ENCODE peak calls at places on chromosomes 7 and 10, in ten cellular contexts. Q, K, U, I, B, X, H, F, W and N are unnamed samples.

GRCh38 chr7:157497744-157498541 is 161.1 kb downstream of the DNAJB6 start:
- DNase-seq in F (no peak), U (no peak), B (no peak), X (no peak), W (no peak), I (no peak), K (no peak), Q (no peak), H (no peak), N (no peak)

GRCh38 chr10:71888623-71889387 is 37.8 kb upstream of the PSAP start:
- DNase-seq in F (peak), I (peak), W (peak), H (peak), U (peak), B (peak), Q (peak), K (peak), X (peak), N (peak)

GRCh38 chr7:120996333-120996982 is 7.9 kb downstream of the CPED1 start:
- DNase-seq in K (no peak), U (peak), X (no peak), Q (peak), W (peak), I (no peak), F (peak), B (no peak), H (peak), N (no peak)

GRCh38 chr10:74755273-74755672 is 71.1 kb upstream of the KAT6B start:
- DNase-seq in U (no peak), I (no peak), K (no peak), B (no peak), Q (no peak), H (no peak), X (no peak), F (no peak), W (no peak), N (no peak)

GRCh38 chr10:5216801-5217200 is 20.2 kb downstream of the AKR1C4 start:
- DNase-seq in U (no peak), W (no peak), K (no peak), I (no peak), Q (no peak), X (no peak), F (no peak), B (no peak), H (no peak), N (no peak)

GRCh38 chr10:50993817-50994251 is 80.5 kb upstream of the PRKG1 start:
- DNase-seq in U (no peak), W (peak), H (peak), F (peak), K (no peak), Q (no peak), B (no peak), I (no peak), X (no peak), N (no peak)

GRCh38 chr10:101267336-101267735 is 38.1 kb upstream of the LBX1 start:
- DNase-seq in K (no peak), U (no peak), H (no peak), I (no peak), W (no peak), F (no peak), Q (no peak), B (no peak), X (no peak), N (no peak)

GRCh38 chr7:158015403-158016116 is 572.1 kb downstream of the PTPRN2 start:
- DNase-seq in Q (no peak), X (no peak), K (no peak), U (no peak), H (no peak), B (no peak), W (no peak), F (no peak), I (peak), N (no peak)

GRCh38 chr7:21912305-21912704 is 33.4 kb downstream of the CDCA7L start:
- DNase-seq in H (no peak), B (no peak), I (no peak), X (no peak), Q (no peak), W (peak), U (no peak), K (no peak), F (peak), N (no peak)